ENCODE peak calls at places on chromosomes 2 and 18, in nine cellular contexts. I is activated T-cell treated with anti-CD3 and anti-CD28 coated beads, Interleukin-2, amount 50 U/mL, for 24 hours; J is activated CD4-positive, alpha-beta T cell treated with anti-CD3 and anti-CD28 coated beads for 24 hours; A is NCI-H510A treated with DMSO at 0.1 percent for 48 hours; Z is CD4-positive, alpha-beta T cell; C is stimulated activated CD8-positive, alpha-beta memory T cell treated with anti-CD3 and anti-CD28 coated beads, Interleukin-7, amount 100 ng/mL, for 4 hours; O is NCI-H187; Y is NCI-H1417 treated with DMSO at 0.1 percent for 48 hours; P is germinal center. G is an unnamed sample.

GRCh38 chr2:23482607-23483006 is 97.6 kb downstream of the KLHL29 start:
- DNase-seq in I (no peak), J (no peak), A (no peak), Z (no peak), C (no peak), O (no peak), Y (no peak), P (no peak), G (no peak)

GRCh38 chr2:224973112-224974016 is 68.9 kb downstream of the DOCK10 start:
- DNase-seq in I (no peak), J (no peak), A (no peak), Z (peak), C (peak), O (no peak), Y (no peak), P (peak), G (no peak)

GRCh38 chr2:6654279-6654678 is 211.4 kb downstream of the CMPK2 start:
- DNase-seq in I (no peak), J (no peak), A (peak), Z (no peak), C (no peak), O (no peak), Y (no peak), P (no peak), G (no peak)

GRCh38 chr2:157319795-157320194 is 5.8 kb downstream of the ERMN start:
- DNase-seq in I (no peak), J (no peak), A (no peak), Z (no peak), C (no peak), O (no peak), Y (no peak), P (no peak), G (no peak)

GRCh38 chr2:242011991-242012764 is 142.6 kb downstream of the RTP5 start:
- DNase-seq in I (no peak), J (no peak), A (no peak), Z (no peak), C (no peak), O (no peak), Y (no peak), P (no peak), G (no peak)

GRCh38 chr2:241665731-241666440 is 20.7 kb downstream of the DTYMK start:
- DNase-seq in I (no peak), J (no peak), A (no peak), Z (no peak), C (no peak), O (no peak), Y (no peak), P (no peak), G (no peak)

GRCh38 chr2:232577841-232578240 is 27.4 kb downstream of the EIF4E2 start:
- DNase-seq in I (no peak), J (no peak), A (no peak), Z (no peak), C (no peak), O (no peak), Y (no peak), P (no peak), G (no peak)

GRCh38 chr2:120346667-120347358 is 877 bp downstream of the INHBB start:
- DNase-seq in I (peak), J (no peak), A (peak), Z (no peak), C (no peak), O (no peak), Y (no peak), P (no peak), G (no peak)

GRCh38 chr18:48943333-48943732 is 7.4 kb downstream of the SMAD7 start:
- DNase-seq in I (no peak), J (no peak), A (no peak), Z (no peak), C (no peak), O (no peak), Y (peak), P (no peak), G (no peak)

GRCh38 chr2:73987109-73987947 is 2.6 kb downstream of the TET3 start:
- DNase-seq in I (peak), J (no peak), A (peak), Z (peak), C (no peak), O (no peak), Y (no peak), P (no peak), G (peak)

GRCh38 chr2:125408839-125409502 is 1247.0 kb upstream of the GYPC start:
- DNase-seq in I (no peak), J (no peak), A (no peak), Z (no peak), C (no peak), O (no peak), Y (no peak), P (no peak), G (no peak)

GRCh38 chr2:1907283-1907682 is 163.0 kb upstream of the PXDN start:
- DNase-seq in I (no peak), J (no peak), A (no peak), Z (no peak), C (no peak), O (no peak), Y (no peak), P (no peak), G (no peak)

GRCh38 chr2:241929551-241930490 is 60.3 kb downstream of the RTP5 start:
- DNase-seq in I (peak), J (no peak), A (no peak), Z (no peak), C (no peak), O (no peak), Y (no peak), P (no peak), G (no peak)

GRCh38 chr2:112701092-112701491 is 19.7 kb upstream of the NT5DC4 start:
- DNase-seq in I (no peak), J (no peak), A (no peak), Z (no peak), C (no peak), O (no peak), Y (no peak), P (no peak), G (no peak)

GRCh38 chr2:191899442-191899841 is 52.6 kb upstream of the CAVIN2 start:
- DNase-seq in I (no peak), J (no peak), A (no peak), Z (no peak), C (no peak), O (no peak), Y (no peak), P (no peak), G (no peak)

GRCh38 chr2:44981714-44982108 is 27.5 kb downstream of the SIX2 start:
- DNase-seq in I (peak), J (peak), A (peak), Z (peak), C (peak), O (peak), Y (peak), P (peak), G (peak)

GRCh38 chr18:56139792-56140254 is 498.6 kb downstream of the TXNL1 start:
- DNase-seq in I (no peak), J (no peak), A (no peak), Z (no peak), C (no peak), O (no peak), Y (no peak), P (no peak), G (no peak)

GRCh38 chr2:190961918-190962487 is 52.0 kb downstream of the STAT1 start:
- DNase-seq in I (no peak), J (no peak), A (no peak), Z (no peak), C (no peak), O (no peak), Y (no peak), P (no peak), G (no peak)

GRCh38 chr18:24227976-24228660 is 89.3 kb downstream of the CABYR start:
- DNase-seq in I (no peak), J (no peak), A (no peak), Z (no peak), C (no peak), O (no peak), Y (no peak), P (no peak), G (no peak)

G was measured in GM10248.